ENCODE peak calls at places on chromosomes 4 and X, in nine cellular contexts. B, T, D, X, W, J, S, I and E are unnamed samples.

GRCh38 chr4:161931089-161931488 is 232.7 kb downstream of the FSTL5 start:
- DNase-seq in B (no peak), T (no peak), D (peak), X (no peak), W (no peak), J (no peak), S (no peak), I (no peak), E (no peak)

GRCh38 chr4:129353490-129353889 is 257.5 kb downstream of the C4orf33 start:
- DNase-seq in B (no peak), T (no peak), D (no peak), X (no peak), W (no peak), J (no peak), S (no peak), I (no peak), E (no peak)

GRCh38 chr4:158020734-158021346 is 152.0 kb downstream of the GASK1B start:
- DNase-seq in B (no peak), T (no peak), D (peak), X (peak), W (peak), J (peak), S (no peak), I (peak), E (no peak)

GRCh38 chrX:151019837-151020236 is 36.7 kb downstream of the HMGB3 start:
- DNase-seq in B (no peak), T (no peak), D (peak), X (no peak), W (peak), J (no peak), S (no peak), I (no peak), E (no peak)

GRCh38 chrX:370244-370962 is 16.3 kb downstream of the PPP2R3B start:
- DNase-seq in B (no peak), T (no peak), D (no peak), X (no peak), W (no peak), J (no peak), S (no peak), I (no peak), E (no peak)

GRCh38 chrX:87580862-87581261 is 63.3 kb downstream of the KLHL4 start:
- DNase-seq in B (no peak), T (no peak), D (no peak), X (peak), W (no peak), J (no peak), S (no peak), I (no peak), E (no peak)

GRCh38 chrX:75893281-75893680 is 108.2 kb upstream of the MAGEE2 start:
- DNase-seq in B (no peak), T (no peak), D (no peak), X (no peak), W (no peak), J (no peak), S (no peak), I (no peak), E (no peak)

GRCh38 chrX:85111347-85111746 is 107.7 kb downstream of the APOOL start:
- DNase-seq in B (no peak), T (no peak), D (peak), X (no peak), W (peak), J (peak), S (no peak), I (peak), E (no peak)

GRCh38 chr4:100929753-100930152 is 411.9 kb upstream of the EMCN start:
- DNase-seq in B (no peak), T (peak), D (no peak), X (no peak), W (no peak), J (no peak), S (no peak), I (no peak), E (no peak)

GRCh38 chrX:153537526-153538295 is 20.3 kb downstream of the ATP2B3 start:
- DNase-seq in B (no peak), T (peak), D (no peak), X (no peak), W (no peak), J (no peak), S (no peak), I (no peak), E (no peak)

GRCh38 chr4:28686618-28687017 is 1826.0 kb downstream of the STIM2 start:
- DNase-seq in B (no peak), T (peak), D (peak), X (peak), W (peak), J (no peak), S (peak), I (peak), E (peak)

GRCh38 chr4:22179124-22179874 is 230.7 kb upstream of the KCNIP4 start:
- DNase-seq in B (no peak), T (no peak), D (peak), X (no peak), W (peak), J (peak), S (no peak), I (no peak), E (no peak)